ENCODE peak calls at places on chromosomes 12 and 14, in nine cellular contexts. One of them, this sample, is unnamed.

GRCh38 chr12:55072093-55072492 is 52.3 kb downstream of the NEUROD4 start:
- DNase-seq in neural crest cell: no peak
- DNase-seq in mesenteric fat pad: no peak
- DNase-seq in effector memory CD8-positive, alpha-beta T cell: peak; percentile 60
- DNase-seq in mammary epithelial cell: peak; percentile 28
- DNase-seq in breast epithelium: no peak
- DNase-seq in MCF 10A: peak; percentile 72
- DNase-seq in AG04450: no peak
- DNase-seq in EH: peak; percentile 13
- DNase-seq in this sample: peak; percentile 73

GRCh38 chr14:31257244-31257553 is 49.6 kb upstream of the HECTD1 start:
- DNase-seq in MCF 10A: no peak
- DNase-seq in mesenteric fat pad: no peak
- DNase-seq in EH: no peak
- DNase-seq in neural crest cell: no peak
- DNase-seq in mammary epithelial cell: no peak
- DNase-seq in breast epithelium: no peak
- DNase-seq in AG04450: no peak
- DNase-seq in effector memory CD8-positive, alpha-beta T cell: no peak
- DNase-seq in this sample: no peak

GRCh38 chr14:52825085-52825484 is 33.7 kb upstream of the GNPNAT1 start:
- DNase-seq in EH: no peak
- DNase-seq in effector memory CD8-positive, alpha-beta T cell: no peak
- DNase-seq in neural crest cell: no peak
- DNase-seq in mesenteric fat pad: no peak
- DNase-seq in mammary epithelial cell: no peak
- DNase-seq in MCF 10A: no peak
- DNase-seq in breast epithelium: no peak
- DNase-seq in AG04450: no peak
- DNase-seq in this sample: no peak

GRCh38 chr14:33062476-33062875 is 123.8 kb downstream of the NPAS3 start:
- DNase-seq in EH: no peak
- DNase-seq in effector memory CD8-positive, alpha-beta T cell: no peak
- DNase-seq in AG04450: no peak
- DNase-seq in MCF 10A: no peak
- DNase-seq in breast epithelium: no peak
- DNase-seq in neural crest cell: no peak
- DNase-seq in mammary epithelial cell: no peak
- DNase-seq in mesenteric fat pad: no peak
- DNase-seq in this sample: no peak

GRCh38 chr12:131121705-131122405 is 168.1 kb downstream of the ADGRD1 start:
- DNase-seq in neural crest cell: no peak
- DNase-seq in effector memory CD8-positive, alpha-beta T cell: no peak
- DNase-seq in breast epithelium: no peak
- DNase-seq in mammary epithelial cell: no peak
- DNase-seq in mesenteric fat pad: peak; percentile 81
- DNase-seq in AG04450: no peak
- DNase-seq in EH: no peak
- DNase-seq in MCF 10A: no peak
- DNase-seq in this sample: no peak

GRCh38 chr12:59191372-59191771 is 271.1 kb upstream of the LRIG3 start:
- DNase-seq in mesenteric fat pad: no peak
- DNase-seq in MCF 10A: no peak
- DNase-seq in effector memory CD8-positive, alpha-beta T cell: no peak
- DNase-seq in neural crest cell: no peak
- DNase-seq in breast epithelium: no peak
- DNase-seq in EH: no peak
- DNase-seq in mammary epithelial cell: peak; percentile 23
- DNase-seq in AG04450: no peak
- DNase-seq in this sample: no peak

GRCh38 chr12:127108360-127109215 is 1158.4 kb upstream of the TMEM132C start:
- DNase-seq in effector memory CD8-positive, alpha-beta T cell: peak; percentile 34
- DNase-seq in mammary epithelial cell: peak; percentile 60
- DNase-seq in AG04450: no peak
- DNase-seq in breast epithelium: no peak
- DNase-seq in neural crest cell: peak; percentile 52
- DNase-seq in EH: peak; percentile 76
- DNase-seq in mesenteric fat pad: no peak
- DNase-seq in MCF 10A: peak; percentile 81
- DNase-seq in this sample: no peak

GRCh38 chr12:49439042-49439441 is 71.8 kb downstream of the SPATS2 start:
- DNase-seq in breast epithelium: no peak
- DNase-seq in MCF 10A: no peak
- DNase-seq in effector memory CD8-positive, alpha-beta T cell: no peak
- DNase-seq in mammary epithelial cell: no peak
- DNase-seq in neural crest cell: no peak
- DNase-seq in AG04450: no peak
- DNase-seq in EH: no peak
- DNase-seq in mesenteric fat pad: no peak
- DNase-seq in this sample: no peak

GRCh38 chr14:47278233-47278842 is 397.1 kb downstream of the MDGA2 start:
- DNase-seq in neural crest cell: peak; percentile 66
- DNase-seq in effector memory CD8-positive, alpha-beta T cell: no peak
- DNase-seq in mesenteric fat pad: no peak
- DNase-seq in EH: peak; percentile 5
- DNase-seq in mammary epithelial cell: peak; percentile 1
- DNase-seq in breast epithelium: no peak
- DNase-seq in MCF 10A: peak; percentile 62
- DNase-seq in AG04450: no peak
- DNase-seq in this sample: no peak

GRCh38 chr14:97833291-97833690 is 1036.1 kb downstream of the VRK1 start:
- DNase-seq in neural crest cell: no peak
- DNase-seq in AG04450: no peak
- DNase-seq in breast epithelium: no peak
- DNase-seq in MCF 10A: no peak
- DNase-seq in mammary epithelial cell: no peak
- DNase-seq in mesenteric fat pad: no peak
- DNase-seq in EH: no peak
- DNase-seq in effector memory CD8-positive, alpha-beta T cell: no peak
- DNase-seq in this sample: no peak

GRCh38 chr12:131047789-131048610 is 94.3 kb downstream of the ADGRD1 start:
- DNase-seq in effector memory CD8-positive, alpha-beta T cell: no peak
- DNase-seq in mammary epithelial cell: no peak
- DNase-seq in neural crest cell: no peak
- DNase-seq in mesenteric fat pad: no peak
- DNase-seq in MCF 10A: no peak
- DNase-seq in breast epithelium: no peak
- DNase-seq in EH: no peak
- DNase-seq in AG04450: no peak
- DNase-seq in this sample: peak; percentile 33

GRCh38 chr14:63800083-63800482 is 52.7 kb upstream of the SYNE2 start:
- DNase-seq in breast epithelium: no peak
- DNase-seq in effector memory CD8-positive, alpha-beta T cell: no peak
- DNase-seq in mammary epithelial cell: no peak
- DNase-seq in MCF 10A: no peak
- DNase-seq in neural crest cell: no peak
- DNase-seq in EH: no peak
- DNase-seq in mesenteric fat pad: no peak
- DNase-seq in AG04450: no peak
- DNase-seq in this sample: no peak

GRCh38 chr14:37992489-37992888 is 215.2 kb upstream of the SSTR1 start:
- DNase-seq in mesenteric fat pad: no peak
- DNase-seq in mammary epithelial cell: no peak
- DNase-seq in breast epithelium: no peak
- DNase-seq in AG04450: no peak
- DNase-seq in effector memory CD8-positive, alpha-beta T cell: no peak
- DNase-seq in EH: no peak
- DNase-seq in neural crest cell: no peak
- DNase-seq in MCF 10A: no peak
- DNase-seq in this sample: no peak

GRCh38 chr12:90008277-90008676 is 299.6 kb upstream of the ATP2B1 start:
- DNase-seq in mammary epithelial cell: no peak
- DNase-seq in AG04450: no peak
- DNase-seq in neural crest cell: no peak
- DNase-seq in EH: peak; percentile 63
- DNase-seq in MCF 10A: no peak
- DNase-seq in effector memory CD8-positive, alpha-beta T cell: no peak
- DNase-seq in mesenteric fat pad: no peak
- DNase-seq in breast epithelium: no peak
- DNase-seq in this sample: no peak

GRCh38 chr12:12976366-12976765 is 23.7 kb downstream of the HEBP1 start:
- DNase-seq in breast epithelium: no peak
- DNase-seq in effector memory CD8-positive, alpha-beta T cell: no peak
- DNase-seq in neural crest cell: no peak
- DNase-seq in MCF 10A: peak; percentile 85
- DNase-seq in EH: peak; percentile 97
- DNase-seq in mammary epithelial cell: peak; percentile 92
- DNase-seq in AG04450: peak; percentile 81
- DNase-seq in mesenteric fat pad: no peak
- DNase-seq in this sample: no peak

GRCh38 chr12:34219046-34219770 is 196.9 kb downstream of the ALG10 start:
- DNase-seq in breast epithelium: no peak
- DNase-seq in effector memory CD8-positive, alpha-beta T cell: no peak
- DNase-seq in EH: no peak
- DNase-seq in mesenteric fat pad: peak; percentile 81
- DNase-seq in MCF 10A: no peak
- DNase-seq in neural crest cell: no peak
- DNase-seq in AG04450: no peak
- DNase-seq in mammary epithelial cell: no peak
- DNase-seq in this sample: no peak

GRCh38 chr14:105414456-105415371 is 4.9 kb upstream of the MTA1 start:
- DNase-seq in mammary epithelial cell: peak; percentile 26
- DNase-seq in breast epithelium: peak; percentile 41
- DNase-seq in AG04450: peak; percentile 11
- DNase-seq in MCF 10A: no peak
- DNase-seq in effector memory CD8-positive, alpha-beta T cell: peak; percentile 59
- DNase-seq in mesenteric fat pad: peak; percentile 94
- DNase-seq in neural crest cell: peak; percentile 59
- DNase-seq in EH: peak; percentile 66
- DNase-seq in this sample: no peak

GRCh38 chr12:92570056-92570753 is 132.6 kb upstream of the PLEKHG7 start:
- DNase-seq in MCF 10A: peak; percentile 89
- DNase-seq in breast epithelium: peak; percentile 59
- DNase-seq in EH: peak; percentile 81
- DNase-seq in AG04450: peak; percentile 77
- DNase-seq in effector memory CD8-positive, alpha-beta T cell: peak; percentile 51
- DNase-seq in neural crest cell: peak; percentile 76
- DNase-seq in mesenteric fat pad: no peak
- DNase-seq in mammary epithelial cell: peak; percentile 80
- DNase-seq in this sample: no peak

GRCh38 chr12:130070017-130070653 is 92.1 kb upstream of the FZD10 start:
- DNase-seq in AG04450: no peak
- DNase-seq in EH: no peak
- DNase-seq in MCF 10A: no peak
- DNase-seq in neural crest cell: no peak
- DNase-seq in breast epithelium: peak; percentile 42
- DNase-seq in mammary epithelial cell: no peak
- DNase-seq in mesenteric fat pad: no peak
- DNase-seq in effector memory CD8-positive, alpha-beta T cell: no peak
- DNase-seq in this sample: no peak

GRCh38 chr12:77725611-77726010 is 105.1 kb upstream of the NAV3 start:
- DNase-seq in breast epithelium: no peak
- DNase-seq in neural crest cell: no peak
- DNase-seq in AG04450: peak; percentile 32
- DNase-seq in mesenteric fat pad: no peak
- DNase-seq in mammary epithelial cell: peak; percentile 10
- DNase-seq in EH: peak; percentile 84
- DNase-seq in MCF 10A: no peak
- DNase-seq in effector memory CD8-positive, alpha-beta T cell: no peak
- DNase-seq in this sample: no peak

GRCh38 chr12:76866146-76866545 is 12.7 kb downstream of the CSRP2 start:
- DNase-seq in MCF 10A: no peak
- DNase-seq in mammary epithelial cell: no peak
- DNase-seq in EH: peak; percentile 7
- DNase-seq in effector memory CD8-positive, alpha-beta T cell: no peak
- DNase-seq in breast epithelium: no peak
- DNase-seq in AG04450: no peak
- DNase-seq in mesenteric fat pad: no peak
- DNase-seq in neural crest cell: no peak
- DNase-seq in this sample: no peak